ENCODE peak calls at places on chromosome 12, in eight cellular contexts. E is cardiac fibroblast, P is dorsolateral prefrontal cortex, X is H9, H is MCF 10A, B is HFFc6, G is spleen, U is AG04450. W is an unnamed sample.

GRCh38 chr12:26287666-26288408 is 92.5 kb downstream of the SSPN start:
- DNase-seq in E (no peak), B (no peak), X (no peak), P (no peak), H (peak; percentile 33), G (no peak), U (no peak), W (peak; percentile 52)

GRCh38 chr12:69008510-69008909 is 75.5 kb upstream of the CPM start:
- DNase-seq in U (no peak), H (peak; percentile 93), B (no peak), G (no peak), E (peak; percentile 62), X (no peak), P (no peak), W (no peak)

GRCh38 chr12:112979281-112979680 is 962 bp downstream of the OAS2 start:
- DNase-seq in U (no peak), P (no peak), G (peak; percentile 84), B (no peak), X (no peak), H (no peak), E (no peak), W (peak; percentile 29)

GRCh38 chr12:54052745-54053624 is 650 bp upstream of the HOXC4 start:
- DNase-seq in G (peak; percentile 81), B (no peak), U (no peak), X (peak; percentile 67), H (no peak), E (no peak), P (no peak), W (no peak)

GRCh38 chr12:56989866-56990610 is 16.3 kb downstream of the ZBTB39 start:
- DNase-seq in P (no peak), U (no peak), E (no peak), B (peak; percentile 21), X (no peak), G (no peak), H (no peak), W (no peak)

GRCh38 chr12:124750787-124751471 is 112.7 kb downstream of the SCARB1 start:
- DNase-seq in U (no peak), G (no peak), X (peak; percentile 84), E (no peak), P (no peak), B (no peak), H (no peak), W (no peak)

GRCh38 chr12:52438305-52439301 is 4.4 kb upstream of the KRT75 start:
- DNase-seq in E (no peak), P (no peak), X (no peak), B (no peak), G (no peak), U (no peak), H (peak; percentile 43), W (no peak)

GRCh38 chr12:57272337-57273151 is 21.6 kb upstream of the STAC3 start:
- DNase-seq in X (no peak), B (peak; percentile 43), H (no peak), U (no peak), E (no peak), P (no peak), G (no peak), W (no peak)

DNA sequence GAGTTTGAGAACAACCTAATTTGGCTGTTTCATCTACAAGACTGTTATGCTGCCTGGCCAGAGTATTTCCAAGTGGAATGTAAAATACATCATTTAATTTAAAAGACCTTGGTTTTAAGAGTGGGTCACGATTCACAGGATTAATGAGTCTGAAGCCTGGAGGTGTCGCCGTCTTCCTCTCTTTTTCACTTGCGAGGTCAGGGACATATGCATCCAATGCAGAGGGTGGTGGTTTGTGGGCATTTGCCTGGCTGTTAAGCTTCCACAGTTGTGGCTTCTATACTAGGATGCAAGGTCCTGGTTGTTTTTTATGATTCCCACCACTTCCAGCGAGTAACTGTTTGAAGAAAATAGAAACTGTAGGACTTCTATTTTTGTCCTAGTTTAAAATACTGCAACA is 22.8 kb upstream of the RASSF3 start:
- DNase-seq in G (no peak), E (no peak), X (peak; percentile 39), B (no peak), U (no peak), H (no peak), P (no peak), W (no peak)
- TF ChIP-seq CTCF in G (no peak), E (no peak), X (peak; percentile 25), B (no peak), U (no peak), H (no peak), P (no peak), W (no peak)

GRCh38 chr12:5439788-5440300 is 7.9 kb downstream of the NTF3 start:
- DNase-seq in U (no peak), P (no peak), H (no peak), B (no peak), X (no peak), G (no peak), E (no peak), W (no peak)

GRCh38 chr12:5440973-5441372 is 9.1 kb downstream of the NTF3 start:
- DNase-seq in G (no peak), E (no peak), B (no peak), U (no peak), H (no peak), X (no peak), P (no peak), W (no peak)

GRCh38 chr12:5441497-5442236 is 9.8 kb downstream of the NTF3 start:
- DNase-seq in G (no peak), P (no peak), X (no peak), H (no peak), U (peak; percentile 39), E (peak; percentile 21), B (peak; percentile 70), W (peak; percentile 43)

GRCh38 chr12:5444520-5444919 is 12.6 kb downstream of the NTF3 start:
- DNase-seq in B (no peak), G (no peak), P (no peak), U (no peak), X (no peak), E (no peak), H (no peak), W (no peak)

GRCh38 chr12:5442251-5443006 is 10.5 kb downstream of the NTF3 start:
- DNase-seq in P (no peak), H (no peak), U (no peak), E (peak; percentile 68), B (peak; percentile 73), G (no peak), X (no peak), W (peak; percentile 55)
- TF ChIP-seq CTCF in P (peak; percentile 43), H (no peak), U (peak; percentile 57), E (peak; percentile 45), B (peak; percentile 85), G (peak; percentile 16), X (peak; percentile 79), W (peak; percentile 70)

DNA sequence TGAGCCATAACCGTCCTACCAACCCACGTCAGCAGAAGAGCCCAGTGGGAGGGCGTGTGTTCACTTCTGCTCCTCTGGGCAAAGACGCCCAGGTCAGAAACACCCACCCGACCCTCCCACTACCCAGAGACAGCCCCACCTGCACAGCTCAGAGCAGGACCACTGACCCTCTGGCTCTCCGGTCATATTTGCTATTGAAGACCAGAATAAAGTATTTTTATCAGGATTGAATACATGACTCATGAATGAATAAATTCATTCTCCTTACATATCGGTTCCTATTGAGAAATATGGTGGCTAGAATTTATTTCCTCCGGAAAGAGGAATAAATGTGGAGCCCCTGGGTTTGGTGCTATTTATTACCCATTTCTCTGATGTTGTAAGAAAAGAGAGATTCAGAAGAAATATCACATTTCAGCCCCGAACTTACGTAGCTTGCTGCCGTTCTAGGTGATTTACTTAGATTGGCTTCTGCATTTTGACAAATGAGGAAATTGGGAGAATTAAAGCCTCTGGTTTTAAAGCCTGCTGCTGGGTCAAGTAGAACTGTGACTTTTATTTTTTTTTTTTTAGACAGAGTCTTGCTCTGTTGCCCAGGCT is 36.4 kb upstream of the P2RX7 start:
- DNase-seq in U (no peak), G (no peak), H (no peak), E (no peak), X (no peak), B (no peak), P (no peak), W (no peak)
- TF ChIP-seq CTCF in U (no peak), G (no peak), H (no peak), E (no peak), X (no peak), B (peak; percentile 57), P (peak; percentile 1), W (no peak)

DNA sequence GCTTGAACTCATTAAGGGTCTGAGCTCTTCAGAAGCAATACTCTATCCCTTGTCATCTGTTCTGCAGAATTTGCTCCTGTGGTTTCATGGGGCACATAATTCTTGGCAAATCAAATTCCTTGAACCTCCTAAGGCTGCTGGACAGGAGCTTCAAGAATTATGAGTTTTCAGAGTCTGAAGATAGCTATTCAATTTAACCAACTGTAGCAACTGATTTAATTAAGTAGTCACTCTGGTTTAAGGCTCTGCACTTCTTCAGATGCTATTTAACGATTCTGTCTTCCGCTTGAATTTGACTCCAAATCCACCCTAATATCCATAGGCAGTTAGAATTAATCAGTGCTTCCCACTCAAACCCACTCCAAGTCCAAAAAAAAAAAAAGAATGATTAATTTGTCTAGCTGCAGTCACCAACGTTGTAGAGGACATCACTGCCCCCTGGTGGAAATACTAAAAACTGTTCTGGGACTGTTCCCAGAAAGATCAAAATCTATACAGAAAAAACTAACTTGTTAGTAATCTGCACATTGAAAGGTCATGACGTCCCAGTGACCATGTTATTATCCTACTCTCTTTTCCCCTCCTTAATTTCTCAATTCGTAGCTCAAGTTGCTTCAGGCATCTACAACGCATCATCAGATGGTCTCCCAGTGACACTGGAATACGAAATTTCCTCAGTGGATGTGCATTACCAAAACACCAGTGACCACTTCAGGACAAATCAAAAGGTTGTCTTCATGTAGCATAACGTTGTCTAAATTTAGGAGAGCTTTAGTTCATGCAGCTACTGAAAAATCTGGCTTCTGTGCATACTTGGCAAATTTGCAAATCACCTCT is 169.8 kb downstream of the KIF21A start:
- DNase-seq in E (peak; percentile 67), P (no peak), X (no peak), H (peak; percentile 67), G (no peak), B (peak; percentile 17), U (no peak), W (no peak)
- TF ChIP-seq CTCF in E (peak; percentile 54), P (peak; percentile 65), X (peak; percentile 78), H (peak; percentile 61), G (peak; percentile 48), B (peak; percentile 83), U (peak; percentile 57), W (peak; percentile 18)

GRCh38 chr12:47900480-47901129 is 4.2 kb downstream of the VDR start:
- DNase-seq in B (no peak), E (peak; percentile 31), P (no peak), X (peak; percentile 60), H (peak; percentile 84), U (no peak), G (no peak), W (peak; percentile 23)
- TF ChIP-seq CTCF in B (peak; percentile 43), E (no peak), P (no peak), X (peak; percentile 31), H (peak; percentile 29), U (no peak), G (no peak), W (no peak)

W was measured in prostate gland.